ENCODE peak calls at places on chromosomes 4 and X, in six cellular contexts. G, H, R, M, K and E are unnamed samples.

GRCh38 chr4:182548156-182548555 is 305.0 kb downstream of the TENM3 start:
- DNase-seq in H (no peak), M (no peak), G (no peak), R (no peak), K (no peak), E (no peak)

GRCh38 chr4:77852892-77853495 is 9.6 kb upstream of the MRPL1 start:
- DNase-seq in M (peak; percentile 14), G (peak; percentile 13), R (no peak), H (no peak), K (no peak), E (no peak)

GRCh38 chr4:8332038-8332857 is 62.7 kb downstream of the HTRA3 start:
- DNase-seq in H (no peak), K (no peak), G (no peak), R (no peak), M (no peak), E (no peak)

GRCh38 chrX:129754266-129755024 is 15.7 kb downstream of the XPNPEP2 start:
- DNase-seq in R (peak; percentile 52), G (no peak), M (no peak), H (no peak), K (no peak), E (no peak)

GRCh38 chrX:54074826-54075225 is 30.6 kb upstream of the PHF8 start:
- DNase-seq in K (no peak), G (no peak), H (no peak), M (no peak), R (no peak), E (no peak)

GRCh38 chr4:2935762-2936743 is 27.2 kb downstream of the NOP14 start:
- DNase-seq in M (no peak), K (no peak), G (peak; percentile 57), R (peak; percentile 81), H (no peak), E (no peak)

GRCh38 chr4:117623321-117623720 is 411.0 kb upstream of the NDST3 start:
- DNase-seq in R (no peak), G (no peak), H (no peak), K (no peak), M (no peak), E (no peak)

GRCh38 chr4:56049428-56050212 is 100.9 kb downstream of the CEP135 start:
- DNase-seq in K (no peak), G (no peak), R (peak; percentile 16), M (peak; percentile 11), H (peak; percentile 21), E (peak; percentile 14)

GRCh38 chrX:150690126-150690525 is 3.1 kb upstream of the MTMR1 start:
- DNase-seq in M (no peak), H (no peak), R (no peak), K (no peak), G (no peak), E (no peak)

GRCh38 chr4:6113641-6114040 is 86.7 kb downstream of the JAKMIP1 start:
- DNase-seq in M (no peak), R (no peak), G (no peak), K (no peak), H (no peak), E (no peak)

GRCh38 chrX:71227370-71228062 is 4.5 kb downstream of the GJB1 start:
- DNase-seq in H (no peak), G (no peak), K (peak; percentile 76), M (no peak), R (peak; percentile 23), E (no peak)

GRCh38 chr4:186105721-186106335 is 1.3 kb downstream of the FAM149A start:
- DNase-seq in R (peak; percentile 2), H (no peak), K (no peak), G (no peak), M (no peak), E (no peak)

GRCh38 chrX:39201305-39201990 is 400.2 kb downstream of the MID1IP1 start:
- DNase-seq in K (no peak), R (peak; percentile 5), H (no peak), M (no peak), G (no peak), E (no peak)

GRCh38 chr4:186948361-186949291 is 225.0 kb upstream of the FAT1 start:
- DNase-seq in M (no peak), R (no peak), H (no peak), G (no peak), K (no peak), E (no peak)

GRCh38 chrX:112087545-112087944 is 5.0 kb upstream of the TRPC5 start:
- DNase-seq in M (no peak), H (no peak), G (no peak), K (no peak), R (no peak), E (no peak)

GRCh38 chrX:129875669-129876068 is 30.3 kb upstream of the UTP14A start:
- DNase-seq in K (no peak), M (no peak), R (no peak), H (no peak), G (no peak), E (no peak)

GRCh38 chr4:168503652-168504362 is 7.0 kb downstream of the PALLD start:
- DNase-seq in G (no peak), K (no peak), R (no peak), H (no peak), M (no peak), E (no peak)

GRCh38 chrX:16578218-16578617 is 71.7 kb upstream of the S100G start:
- DNase-seq in R (no peak), K (no peak), H (no peak), M (no peak), G (no peak), E (no peak)

GRCh38 chr4:123396294-123397275 is at the start of gene SPRY1:
- DNase-seq in K (peak; percentile 95), M (no peak), G (peak; percentile 66), R (peak; percentile 82), H (peak; percentile 60), E (peak; percentile 17)

GRCh38 chrX:152850465-152850864 is 19.6 kb downstream of the NSDHL start:
- DNase-seq in G (no peak), M (no peak), H (no peak), R (no peak), K (no peak), E (no peak)

GRCh38 chr4:119736559-119736958 is 108.0 kb upstream of the PDE5A start:
- DNase-seq in G (no peak), M (no peak), H (no peak), R (no peak), K (no peak), E (no peak)

GRCh38 chr4:42915484-42915883 is 23.0 kb downstream of the GRXCR1 start:
- DNase-seq in M (no peak), G (no peak), R (no peak), H (no peak), K (no peak), E (no peak)

GRCh38 chr4:104726002-104726401 is 231.3 kb upstream of the CXXC4 start:
- DNase-seq in R (no peak), M (no peak), G (no peak), H (no peak), K (peak; percentile 3), E (no peak)

GRCh38 chr4:77158487-77158861 is 1.5 kb downstream of the CCNG2 start:
- DNase-seq in G (no peak), H (no peak), M (no peak), R (peak; percentile 19), K (no peak), E (no peak)

GRCh38 chrX:32598707-32599106 is 612.6 kb downstream of the DMD start:
- DNase-seq in H (no peak), R (no peak), M (no peak), K (no peak), G (no peak), E (no peak)

GRCh38 chrX:30301977-30302376 is 7.2 kb downstream of the NR0B1 start:
- DNase-seq in R (no peak), H (no peak), K (no peak), G (no peak), M (no peak), E (no peak)

GRCh38 chr4:150387983-150388382 is 194.0 kb upstream of the MAB21L2 start:
- DNase-seq in H (no peak), G (no peak), M (no peak), R (no peak), K (no peak), E (no peak)

GRCh38 chr4:102420563-102421221 is 75.4 kb upstream of the SLC39A8 start:
- DNase-seq in M (no peak), G (no peak), K (peak; percentile 7), R (no peak), H (no peak), E (no peak)

GRCh38 chr4:158316264-158316663 is 106.0 kb downstream of the TMEM144 start:
- DNase-seq in G (no peak), M (no peak), K (no peak), R (no peak), H (no peak), E (no peak)

GRCh38 chr4:178148106-178148505 is 705.9 kb upstream of the AGA start:
- DNase-seq in G (no peak), M (no peak), R (no peak), K (no peak), H (no peak), E (no peak)

GRCh38 chr4:105140684-105141490 is 5.8 kb upstream of the TET2 start:
- DNase-seq in G (no peak), M (no peak), R (peak; percentile 66), K (peak; percentile 54), H (no peak), E (no peak)

GRCh38 chr4:151561551-151562256 is 152.7 kb downstream of the FHIP1A start:
- DNase-seq in M (no peak), G (no peak), H (no peak), R (no peak), K (no peak), E (no peak)

GRCh38 chrX:132956421-132957210 is 1.8 kb downstream of the HS6ST2 start:
- DNase-seq in G (no peak), H (no peak), M (no peak), R (no peak), K (no peak), E (no peak)

GRCh38 chrX:102154900-102155805 is 624 bp downstream of the BEX5 start:
- DNase-seq in K (no peak), M (no peak), G (no peak), R (no peak), H (no peak), E (no peak)
- TF ChIP-seq POLR2A in K (no peak), M (no peak), G (no peak), R (no peak), H (no peak), E (no peak)

GRCh38 chr4:29588615-29589014 is 1131.6 kb upstream of the PCDH7 start:
- DNase-seq in M (no peak), G (no peak), K (no peak), R (no peak), H (no peak), E (no peak)
- TF ChIP-seq TAF1 in M (no peak), G (no peak), K (no peak), R (no peak), H (no peak), E (no peak)

GRCh38 chr4:83585982-83586508 is 50.1 kb downstream of the GPAT3 start:
- DNase-seq in R (peak; percentile 67), M (no peak), G (no peak), H (no peak), K (no peak), E (no peak)

GRCh38 chr4:83581411-83582288 is 45.7 kb downstream of the GPAT3 start:
- DNase-seq in M (no peak), R (no peak), K (no peak), H (no peak), G (peak; percentile 39), E (no peak)

GRCh38 chr4:83582289-83582756 is 46.4 kb downstream of the GPAT3 start:
- DNase-seq in R (no peak), M (no peak), G (no peak), K (no peak), H (no peak), E (no peak)
- TF ChIP-seq POLR2AphosphoS5 in R (no peak), M (no peak), G (no peak), K (no peak), H (no peak), E (no peak)

GRCh38 chr4:39353478-39354177 is 12.5 kb downstream of the RFC1 start:
- DNase-seq in M (peak; percentile 34), G (peak; percentile 85), H (no peak), R (no peak), K (no peak), E (peak; percentile 33)
- TF ChIP-seq POLR2A in M (no peak), G (no peak), H (no peak), R (no peak), K (no peak), E (no peak)